ENCODE peak calls at places on chromosomes 3 and 15, in four cellular contexts. T, Y, H and G are unnamed samples.

GRCh38 chr3:40366203-40367162 is 20.5 kb upstream of the ENTPD3 start:
- DNase-seq in T (no peak), Y (no peak), H (no peak), G (no peak)

GRCh38 chr3:26099692-26100091 is 309.8 kb downstream of the OXSM start:
- DNase-seq in T (peak), Y (peak), H (no peak), G (no peak)

GRCh38 chr3:53046171-53047170 is 598 bp upstream of the SFMBT1 start:
- DNase-seq in T (peak), Y (peak), H (no peak), G (peak)

GRCh38 chr15:48810414-48811324 is at the start of gene CEP152:
- DNase-seq in T (peak), Y (peak), H (peak), G (peak)

GRCh38 chr15:25694823-25695312 is 168.3 kb downstream of the ATP10A start:
- DNase-seq in T (no peak), Y (no peak), H (no peak), G (no peak)

GRCh38 chr15:94840794-94841587 is 609.6 kb downstream of the MCTP2 start:
- DNase-seq in T (no peak), Y (no peak), H (no peak), G (no peak)

GRCh38 chr3:133547432-133548041 is 25.9 kb upstream of the CDV3 start:
- DNase-seq in T (peak), Y (no peak), H (no peak), G (no peak)

GRCh38 chr15:62649793-62650420 is 392.6 kb upstream of the TPM1 start:
- DNase-seq in T (peak), Y (no peak), H (no peak), G (no peak)

GRCh38 chr3:140898340-140899180 is 43.1 kb upstream of the SLC25A36 start:
- DNase-seq in T (peak), Y (peak), H (peak), G (peak)

GRCh38 chr3:10964537-10965167 is 27.9 kb upstream of the SLC6A1 start:
- DNase-seq in T (peak), Y (peak), H (no peak), G (no peak)

GRCh38 chr15:66433726-66434125 is 47.0 kb downstream of the MAP2K1 start:
- DNase-seq in T (no peak), Y (no peak), H (no peak), G (no peak)

GRCh38 chr3:42880183-42880582 is 4.5 kb upstream of the CYP8B1 start:
- DNase-seq in T (no peak), Y (no peak), H (no peak), G (no peak)

GRCh38 chr15:29924750-29925149 is 102.5 kb upstream of the TJP1 start:
- DNase-seq in T (peak), Y (peak), H (no peak), G (no peak)

GRCh38 chr3:196872316-196872715 is 4.6 kb downstream of the SENP5 start:
- DNase-seq in T (no peak), Y (no peak), H (no peak), G (no peak)

GRCh38 chr3:99126291-99126690 is 224.8 kb upstream of the DCBLD2 start:
- DNase-seq in T (no peak), Y (no peak), H (no peak), G (no peak)

GRCh38 chr3:122893282-122893681 is 98.4 kb downstream of the SLC49A4 start:
- DNase-seq in T (no peak), Y (peak), H (no peak), G (no peak)

GRCh38 chr15:91566116-91566515 is 287.4 kb upstream of the SLCO3A1 start:
- DNase-seq in T (no peak), Y (no peak), H (no peak), G (no peak)

GRCh38 chr15:81729340-81729739 is 316.5 kb downstream of the MEX3B start:
- DNase-seq in T (no peak), Y (no peak), H (no peak), G (no peak)

GRCh38 chr3:41638381-41638780 is 323.5 kb downstream of the ULK4 start:
- DNase-seq in T (no peak), Y (no peak), H (no peak), G (no peak)